ENCODE peak calls at places on chromosomes 12 and 14, in seven cellular contexts. R, W, P, V, L, J and N are unnamed samples.

GRCh38 chr12:94761559-94761958 is 111.2 kb upstream of the TMCC3 start:
- DNase-seq in R (peak), W (no peak), P (peak), V (no peak), L (peak), J (no peak), N (no peak)

GRCh38 chr12:56724660-56724988 is 475 bp downstream of the NACA start:
- DNase-seq in R (no peak), W (no peak), P (no peak), V (no peak), L (peak), J (no peak), N (no peak)

GRCh38 chr12:116421785-116422538 is 137.2 kb upstream of the MAP1LC3B2 start:
- DNase-seq in R (no peak), W (no peak), P (no peak), V (no peak), L (peak), J (no peak), N (no peak)

GRCh38 chr12:22979854-22980253 is 354.9 kb downstream of the ETNK1 start:
- DNase-seq in R (no peak), W (no peak), P (no peak), V (no peak), L (peak), J (no peak), N (no peak)

GRCh38 chr14:36942522-36943245 is 229.7 kb downstream of the SLC25A21 start:
- DNase-seq in R (peak), W (no peak), P (no peak), V (no peak), L (peak), J (no peak), N (no peak)

GRCh38 chr14:52351561-52352491 is 37.7 kb downstream of the PTGER2 start:
- DNase-seq in R (peak), W (no peak), P (no peak), V (no peak), L (peak), J (no peak), N (no peak)

GRCh38 chr12:6951551-6952120 is 480 bp downstream of the PTPN6 start:
- DNase-seq in R (no peak), W (no peak), P (no peak), V (no peak), L (no peak), J (no peak), N (no peak)

GRCh38 chr14:92553456-92553855 is 39.9 kb downstream of the RIN3 start:
- DNase-seq in R (no peak), W (no peak), P (no peak), V (no peak), L (peak), J (no peak), N (no peak)

GRCh38 chr12:84822541-84822940 is 90.1 kb downstream of the SLC6A15 start:
- DNase-seq in R (no peak), W (no peak), P (peak), V (no peak), L (peak), J (no peak), N (no peak)

GRCh38 chr12:69066420-69067373 is 133.7 kb upstream of the CPM start:
- DNase-seq in R (no peak), W (no peak), P (no peak), V (no peak), L (no peak), J (peak), N (no peak)

GRCh38 chr12:92156139-92156538 is 10.5 kb upstream of the BTG1 start:
- DNase-seq in R (no peak), W (no peak), P (no peak), V (no peak), L (no peak), J (no peak), N (no peak)

GRCh38 chr12:82695531-82695930 is 8.8 kb downstream of the TMTC2 start:
- DNase-seq in R (no peak), W (no peak), P (no peak), V (no peak), L (peak), J (no peak), N (no peak)

GRCh38 chr14:106843951-106844483 is 1317.6 kb downstream of the TMEM121 start:
- DNase-seq in R (peak), W (peak), P (no peak), V (peak), L (no peak), J (peak), N (peak)

GRCh38 chr14:103740991-103741689 is 25.5 kb downstream of the ZFYVE21 start:
- DNase-seq in R (no peak), W (no peak), P (no peak), V (no peak), L (no peak), J (no peak), N (no peak)

GRCh38 chr12:59027199-59027598 is 106.9 kb upstream of the LRIG3 start:
- DNase-seq in R (peak), W (no peak), P (no peak), V (no peak), L (no peak), J (no peak), N (no peak)

GRCh38 chr12:76470028-76470939 is 89.3 kb downstream of the OSBPL8 start:
- DNase-seq in R (peak), W (no peak), P (peak), V (no peak), L (peak), J (no peak), N (no peak)

GRCh38 chr12:57106021-57106708 is 5.0 kb downstream of the STAT6 start:
- DNase-seq in R (no peak), W (no peak), P (no peak), V (no peak), L (no peak), J (no peak), N (no peak)

GRCh38 chr12:10501031-10501430 is 4.7 kb upstream of the EIF2S3B start:
- DNase-seq in R (peak), W (no peak), P (no peak), V (no peak), L (peak), J (peak), N (no peak)

GRCh38 chr12:110498984-110499706 is 2.8 kb downstream of the VPS29 start:
- DNase-seq in R (peak), W (no peak), P (no peak), V (no peak), L (peak), J (no peak), N (no peak)

GRCh38 chr12:110636516-110636915 is 22.6 kb downstream of the TCTN1 start:
- DNase-seq in R (no peak), W (no peak), P (no peak), V (no peak), L (no peak), J (peak), N (no peak)

GRCh38 chr12:27555316-27555715 is 31.3 kb downstream of the PPFIBP1 start:
- DNase-seq in R (no peak), W (no peak), P (no peak), V (no peak), L (no peak), J (no peak), N (no peak)

GRCh38 chr14:50763386-50764007 is 67.5 kb downstream of the NIN start:
- DNase-seq in R (peak), W (no peak), P (peak), V (no peak), L (peak), J (no peak), N (no peak)

GRCh38 chr14:96304956-96305355 is 48.9 kb downstream of the BDKRB1 start:
- DNase-seq in R (peak), W (no peak), P (no peak), V (no peak), L (no peak), J (no peak), N (no peak)

GRCh38 chr12:59736786-59737185 is 141.0 kb downstream of the SLC16A7 start:
- DNase-seq in R (peak), W (no peak), P (peak), V (no peak), L (peak), J (no peak), N (no peak)

GRCh38 chr12:40569626-40570179 is 122.5 kb upstream of the CNTN1 start:
- DNase-seq in R (peak), W (no peak), P (no peak), V (no peak), L (peak), J (no peak), N (no peak)

GRCh38 chr14:103057028-103057371 is 349 bp downstream of the CDC42BPB start:
- DNase-seq in R (no peak), W (peak), P (no peak), V (peak), L (no peak), J (no peak), N (peak)

GRCh38 chr12:54958048-54958658 is 26.4 kb downstream of the TESPA1 start:
- DNase-seq in R (peak), W (no peak), P (peak), V (no peak), L (peak), J (peak), N (no peak)

GRCh38 chr14:50038398-50039119 is 77.8 kb downstream of the VCPKMT start:
- DNase-seq in R (peak), W (no peak), P (peak), V (no peak), L (peak), J (no peak), N (no peak)

GRCh38 chr12:131869871-131870418 is 24.5 kb upstream of the ULK1 start:
- DNase-seq in R (peak), W (no peak), P (no peak), V (no peak), L (peak), J (no peak), N (no peak)

GRCh38 chr12:75754698-75755097 is 243.3 kb upstream of the KRR1 start:
- DNase-seq in R (no peak), W (no peak), P (no peak), V (no peak), L (no peak), J (no peak), N (no peak)

GRCh38 chr12:129549656-129550055 is 354.2 kb downstream of the TMEM132D start:
- DNase-seq in R (no peak), W (no peak), P (no peak), V (no peak), L (no peak), J (no peak), N (no peak)

GRCh38 chr14:68282479-68283377 is 463.1 kb downstream of the RAD51B start:
- DNase-seq in R (no peak), W (no peak), P (no peak), V (no peak), L (no peak), J (peak), N (no peak)

GRCh38 chr12:115227137-115227615 is 543.2 kb upstream of the TBX3 start:
- DNase-seq in R (peak), W (no peak), P (peak), V (no peak), L (peak), J (no peak), N (no peak)

GRCh38 chr14:105878554-105878953 is 352.2 kb downstream of the TMEM121 start:
- DNase-seq in R (no peak), W (peak), P (no peak), V (peak), L (no peak), J (no peak), N (peak)

GRCh38 chr14:97806871-97807270 is 1009.7 kb downstream of the VRK1 start:
- DNase-seq in R (no peak), W (no peak), P (no peak), V (no peak), L (no peak), J (no peak), N (no peak)

GRCh38 chr14:100537701-100538565 is 49.3 kb downstream of the BEGAIN start:
- DNase-seq in R (no peak), W (peak), P (no peak), V (peak), L (no peak), J (no peak), N (peak)

GRCh38 chr12:127926004-127926403 is 341.0 kb upstream of the TMEM132C start:
- DNase-seq in R (peak), W (no peak), P (no peak), V (no peak), L (peak), J (no peak), N (no peak)

DNA sequence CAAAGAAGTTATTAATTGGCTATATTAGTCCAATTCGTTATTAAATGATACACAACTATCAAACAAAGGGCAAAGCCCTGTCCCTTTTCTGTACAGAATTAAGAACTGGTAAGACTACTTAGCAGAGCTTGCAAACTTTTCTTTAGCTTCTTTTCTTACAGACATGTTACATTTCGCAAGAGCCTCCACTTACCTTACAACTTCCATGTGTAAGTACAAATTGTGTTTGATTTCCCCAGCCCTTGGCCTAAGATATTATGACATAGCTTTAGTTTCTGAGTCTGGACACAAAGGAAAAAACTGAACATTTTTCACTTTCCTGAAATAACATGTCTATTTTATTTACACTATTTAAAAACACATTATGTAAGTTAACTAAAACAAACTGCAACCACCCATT is 1.7 kb downstream of the ATF7 start:
- DNase-seq in R (no peak), W (no peak), P (peak), V (no peak), L (peak), J (no peak), N (no peak)
- H3K27ac ChIP-seq in R (no peak), W (peak), P (no peak), V (peak), L (peak), J (peak), N (peak)

DNA sequence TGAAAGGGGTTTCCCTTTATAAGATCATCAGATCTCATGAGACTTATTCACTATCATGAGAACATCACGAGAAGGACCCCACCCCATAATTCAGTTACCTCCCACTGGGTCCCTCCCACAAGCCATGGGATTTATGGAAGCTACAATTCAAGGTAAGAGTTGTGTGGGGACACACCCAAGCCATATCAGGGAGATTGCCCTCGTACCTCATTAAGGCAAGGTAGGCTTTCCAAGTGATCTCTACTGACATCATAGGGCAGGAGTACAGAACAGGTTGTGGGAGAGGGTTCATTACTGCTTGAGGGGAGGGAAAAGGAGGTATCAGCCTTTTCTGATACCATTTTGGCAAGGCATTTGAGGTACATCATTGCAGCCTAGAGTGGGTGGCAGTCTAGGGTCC is 524.6 kb downstream of the PRKD1 start:
- DNase-seq in R (no peak), W (no peak), P (no peak), V (no peak), L (no peak), J (no peak), N (no peak)
- H3K27ac ChIP-seq in R (no peak), W (no peak), P (no peak), V (no peak), L (no peak), J (no peak), N (no peak)

DNA sequence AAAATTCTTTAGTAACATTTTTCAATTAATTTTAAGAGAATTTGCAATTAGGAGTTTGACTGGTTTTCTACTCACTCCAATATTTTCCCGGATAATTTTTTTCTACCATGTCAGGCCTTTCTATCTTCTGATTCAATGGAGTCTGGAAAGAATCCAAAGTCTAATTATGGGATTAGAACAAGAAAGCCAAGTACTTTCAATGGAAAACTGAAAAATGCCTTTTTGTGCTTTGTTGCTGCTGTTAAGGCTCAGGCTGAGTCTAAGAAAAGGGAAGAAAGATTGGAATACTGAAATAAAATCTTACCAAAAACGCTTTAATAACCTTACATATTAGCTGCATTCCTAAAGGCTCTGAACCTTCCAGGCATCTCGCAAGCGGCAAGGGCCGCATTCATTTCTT is 24.4 kb upstream of the DHRS4 start:
- DNase-seq in R (no peak), W (no peak), P (no peak), V (no peak), L (no peak), J (no peak), N (no peak)
- H3K27ac ChIP-seq in R (no peak), W (no peak), P (no peak), V (no peak), L (no peak), J (no peak), N (no peak)

DNA sequence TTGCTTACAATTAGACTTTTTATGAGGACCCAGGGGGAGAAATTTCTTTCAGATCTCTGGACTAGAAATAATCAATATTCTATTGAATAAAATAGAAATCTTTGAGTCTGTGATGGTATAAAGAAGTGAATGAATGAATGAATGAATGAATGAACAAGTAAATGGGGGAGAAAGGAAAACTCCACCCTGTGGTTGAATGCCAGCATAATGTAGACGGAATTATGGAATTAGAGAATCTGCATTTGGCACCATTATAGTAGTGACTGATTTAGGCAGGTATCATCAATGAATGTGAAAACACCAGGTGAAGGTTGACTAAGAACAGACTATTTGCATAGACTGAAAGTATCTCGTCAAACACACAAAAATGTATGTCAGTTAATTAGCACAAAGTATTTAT is 135.0 kb downstream of the FBXL14 start:
- DNase-seq in R (no peak), W (no peak), P (no peak), V (no peak), L (no peak), J (no peak), N (no peak)
- H3K27ac ChIP-seq in R (no peak), W (no peak), P (no peak), V (no peak), L (no peak), J (no peak), N (no peak)

GRCh38 chr14:101898416-101898815 is 66.0 kb upstream of the DYNC1H1 start:
- DNase-seq in R (no peak), W (no peak), P (no peak), V (no peak), L (no peak), J (no peak), N (no peak)

GRCh38 chr14:101893759-101894158 is 70.6 kb upstream of the DYNC1H1 start:
- DNase-seq in R (no peak), W (no peak), P (no peak), V (no peak), L (no peak), J (no peak), N (no peak)

GRCh38 chr14:101894365-101895113 is 69.8 kb upstream of the DYNC1H1 start:
- DNase-seq in R (no peak), W (no peak), P (no peak), V (no peak), L (no peak), J (no peak), N (no peak)

GRCh38 chr14:101897326-101897725 is 67.0 kb upstream of the DYNC1H1 start:
- DNase-seq in R (no peak), W (no peak), P (no peak), V (no peak), L (no peak), J (no peak), N (no peak)

DNA sequence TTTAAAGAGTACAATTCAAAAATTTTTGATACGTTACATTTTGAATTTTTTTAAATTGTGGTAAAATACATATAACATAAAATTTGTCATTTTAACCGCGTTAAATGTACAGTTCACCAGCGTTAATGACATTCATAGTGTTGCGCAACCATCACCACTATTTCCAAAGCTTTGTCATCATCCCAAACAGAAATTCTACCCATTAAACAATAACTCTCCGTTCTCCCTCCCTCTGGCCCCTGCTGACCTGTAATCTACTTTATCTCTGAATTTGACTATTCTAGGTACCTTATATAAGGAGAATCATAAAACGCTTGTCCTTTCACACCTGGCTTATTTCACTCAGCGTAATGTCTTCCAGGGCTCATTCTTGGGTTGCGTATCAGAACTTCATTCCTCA is 69.1 kb upstream of the DYNC1H1 start:
- DNase-seq in R (no peak), W (no peak), P (no peak), V (no peak), L (no peak), J (no peak), N (no peak)
- H3K27ac ChIP-seq in R (no peak), W (no peak), P (no peak), V (no peak), L (no peak), J (no peak), N (no peak)

GRCh38 chr12:89965993-89966392 is 257.4 kb upstream of the ATP2B1 start:
- DNase-seq in R (no peak), W (no peak), P (no peak), V (no peak), L (no peak), J (no peak), N (no peak)
- H3K27ac ChIP-seq in R (no peak), W (no peak), P (no peak), V (no peak), L (no peak), J (no peak), N (no peak)

DNA sequence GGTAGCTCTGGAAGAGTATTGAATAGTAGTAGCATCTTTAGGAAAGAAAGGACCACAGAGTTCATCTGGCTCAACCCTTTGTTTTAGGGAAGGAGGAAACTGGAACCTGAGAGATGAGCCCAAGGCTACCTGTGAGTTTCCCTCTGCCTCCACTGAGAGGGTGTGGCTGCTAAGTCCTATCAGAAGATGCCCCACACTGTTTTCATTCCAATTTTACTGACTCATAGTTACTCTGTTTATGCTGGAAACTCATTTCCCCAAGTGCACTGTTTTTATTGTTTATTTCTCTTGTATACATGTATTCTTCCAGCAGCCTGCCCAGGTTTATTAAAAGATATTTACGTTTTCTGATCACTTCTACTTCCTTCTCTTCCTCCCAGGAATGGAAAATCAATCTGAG is 127.4 kb upstream of the ARHGAP5 start:
- DNase-seq in R (peak), W (no peak), P (no peak), V (no peak), L (peak), J (no peak), N (no peak)
- H3K27ac ChIP-seq in R (peak), W (no peak), P (no peak), V (no peak), L (no peak), J (no peak), N (no peak)